ENCODE peak calls at places on chromosomes 2 and 18, in four cellular contexts. H is fibroblast of lung, S is hepatocyte, V is GM10248. D is an unnamed sample.

GRCh38 chr2:109703076-109703475 is 88.9 kb downstream of the SOWAHC start:
- DNase-seq in S (no peak), H (peak), V (no peak), D (no peak)

GRCh38 chr2:175039490-175039889 is 34.3 kb upstream of the CHN1 start:
- DNase-seq in V (no peak), H (no peak), S (no peak), D (no peak)

GRCh38 chr2:23478087-23478932 is 93.3 kb downstream of the KLHL29 start:
- DNase-seq in V (no peak), H (no peak), S (no peak), D (no peak)

GRCh38 chr18:27687351-27687979 is 489.5 kb downstream of the CDH2 start:
- DNase-seq in H (no peak), V (no peak), S (no peak), D (no peak)

GRCh38 chr2:20223345-20224190 is 1.4 kb downstream of the SDC1 start:
- DNase-seq in V (no peak), H (peak), S (peak), D (peak)

GRCh38 chr18:63316612-63317555 is 2.7 kb downstream of the BCL2 start:
- DNase-seq in V (no peak), S (no peak), H (no peak), D (peak)

GRCh38 chr18:6376433-6377229 is 38.1 kb downstream of the L3MBTL4 start:
- DNase-seq in V (no peak), S (no peak), H (no peak), D (no peak)

GRCh38 chr18:48827321-48828200 is 123.2 kb downstream of the SMAD7 start:
- DNase-seq in V (no peak), H (peak), S (peak), D (no peak)

GRCh38 chr2:150097891-150098595 is 389.4 kb downstream of the RND3 start:
- DNase-seq in H (peak), S (peak), V (no peak), D (peak)

GRCh38 chr2:67311536-67311935 is 85.6 kb upstream of the ETAA1 start:
- DNase-seq in S (no peak), H (peak), V (no peak), D (no peak)

GRCh38 chr2:88452151-88452851 is at the start of gene FOXI3:
- DNase-seq in S (peak), V (no peak), H (no peak), D (peak)

GRCh38 chr2:55151721-55152433 is 80.2 kb downstream of the CLHC1 start:
- DNase-seq in V (no peak), H (no peak), S (no peak), D (no peak)

GRCh38 chr2:83471708-83472107 is 987.4 kb downstream of the SUCLG1 start:
- DNase-seq in V (no peak), S (no peak), H (no peak), D (no peak)

GRCh38 chr2:115946341-115946740 is 1503.9 kb downstream of the DPP10 start:
- DNase-seq in S (no peak), H (no peak), V (no peak), D (no peak)

GRCh38 chr2:100745630-100746029 is 74.3 kb upstream of the NPAS2 start:
- DNase-seq in S (no peak), H (no peak), V (no peak), D (no peak)

GRCh38 chr2:146874260-146874658 is 970.6 kb upstream of the ACVR2A start:
- DNase-seq in V (no peak), S (no peak), H (peak), D (no peak)

GRCh38 chr18:3924455-3924854 is 474.5 kb downstream of the TGIF1 start:
- DNase-seq in S (no peak), V (no peak), H (no peak), D (no peak)

GRCh38 chr2:16104345-16105177 is 164.2 kb downstream of the MYCN start:
- DNase-seq in V (no peak), S (peak), H (no peak), D (no peak)

GRCh38 chr2:233690444-233690843 is 2.2 kb upstream of the UGT1A6 start:
- DNase-seq in V (no peak), H (no peak), S (no peak), D (no peak)

GRCh38 chr2:4579977-4580376 is 876.6 kb downstream of the DCDC2C start:
- DNase-seq in V (no peak), H (no peak), S (no peak), D (no peak)

GRCh38 chr2:47357475-47357874 is 45.5 kb upstream of the MSH2 start:
- DNase-seq in V (no peak), S (peak), H (peak), D (no peak)

GRCh38 chr2:149860276-149860921 is 272.8 kb upstream of the MMADHC start:
- DNase-seq in H (peak), V (no peak), S (no peak), D (no peak)

GRCh38 chr18:51149605-51150429 is 47.7 kb downstream of the MEX3C start:
- DNase-seq in S (peak), H (peak), V (no peak), D (no peak)

GRCh38 chr2:65121-65520 is 18.8 kb upstream of the FAM110C start:
- DNase-seq in H (no peak), S (no peak), V (no peak), D (no peak)

GRCh38 chr18:47797126-47797525 is 133.3 kb downstream of the SMAD2 start:
- DNase-seq in S (no peak), H (no peak), V (no peak), D (no peak)

GRCh38 chr2:190996947-190997346 is 17.0 kb downstream of the STAT1 start:
- DNase-seq in V (no peak), H (no peak), S (no peak), D (no peak)

GRCh38 chr2:180184506-180184905 is 177.4 kb upstream of the CWC22 start:
- DNase-seq in S (no peak), V (no peak), H (peak), D (no peak)

GRCh38 chr18:76522551-76522950 is 27.5 kb upstream of the ZNF516 start:
- DNase-seq in V (no peak), S (no peak), H (no peak), D (no peak)

GRCh38 chr2:46749042-46749461 is 166.6 kb downstream of the MCFD2 start:
- DNase-seq in H (peak), V (no peak), S (peak), D (no peak)

GRCh38 chr2:2686228-2686627 is 355.2 kb upstream of the MYT1L start:
- DNase-seq in H (no peak), S (no peak), V (no peak), D (no peak)

GRCh38 chr2:58734365-58734764 is 493.2 kb upstream of the FANCL start:
- DNase-seq in V (no peak), S (peak), H (no peak), D (no peak)

GRCh38 chr2:196174424-196174823 is 3.0 kb upstream of the STK17B start:
- DNase-seq in V (no peak), H (no peak), S (no peak), D (no peak)

GRCh38 chr2:12915792-12916191 is 199.1 kb downstream of the TRIB2 start:
- DNase-seq in S (no peak), H (peak), V (no peak), D (no peak)

GRCh38 chr2:54455584-54456525 is at the start of gene SPTBN1:
- DNase-seq in S (peak), V (peak), H (peak), D (peak)

GRCh38 chr18:32372381-32373061 is 98.2 kb downstream of the GAREM1 start:
- DNase-seq in S (peak), V (no peak), H (peak), D (no peak)

GRCh38 chr2:85078536-85078935 is 54.7 kb upstream of the TCF7L1 start:
- DNase-seq in V (no peak), H (no peak), S (no peak), D (no peak)

GRCh38 chr2:12014088-12014960 is 267.9 kb downstream of the LPIN1 start:
- DNase-seq in V (no peak), S (no peak), H (peak), D (no peak)

GRCh38 chr2:101806123-101806522 is 108.6 kb downstream of the MAP4K4 start:
- DNase-seq in V (peak), H (no peak), S (peak), D (peak)

GRCh38 chr2:110780461-110780860 is 48.1 kb downstream of the ACOXL start:
- DNase-seq in S (no peak), V (no peak), H (no peak), D (no peak)
- TF ChIP-seq CTCF in S (no peak), V (no peak), H (no peak), D (no peak)

GRCh38 chr2:68558576-68558975 is 84.8 kb upstream of the PROKR1 start:
- DNase-seq in V (no peak), H (no peak), S (no peak), D (no peak)

GRCh38 chr2:68560583-68560982 is 82.8 kb upstream of the PROKR1 start:
- DNase-seq in V (no peak), S (no peak), H (no peak), D (no peak)

GRCh38 chr2:68562934-68563333 is 80.4 kb upstream of the PROKR1 start:
- DNase-seq in S (no peak), V (no peak), H (no peak), D (no peak)

GRCh38 chr2:68561372-68561771 is 82.0 kb upstream of the PROKR1 start:
- DNase-seq in V (no peak), S (no peak), H (no peak), D (no peak)

DNA sequence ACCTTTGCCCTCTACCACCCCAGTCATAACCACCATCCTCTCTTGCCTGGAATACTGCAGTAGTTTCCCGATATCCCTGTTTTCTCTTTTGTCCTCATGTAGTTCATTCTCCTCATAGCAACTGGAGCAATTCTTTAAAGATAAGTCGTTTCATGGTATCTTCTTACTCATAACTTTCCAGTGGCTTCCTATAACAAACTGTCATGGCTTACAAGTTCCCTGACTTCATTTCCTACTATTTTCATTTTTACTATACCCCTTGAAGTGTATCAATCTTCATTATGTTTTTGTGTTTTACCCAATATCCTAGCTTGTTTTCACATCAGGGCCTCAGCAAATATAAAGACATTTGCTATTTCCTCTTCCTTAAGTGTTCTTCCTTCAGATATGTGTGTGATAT is 83.7 kb upstream of the PROKR1 start:
- DNase-seq in V (no peak), H (no peak), S (no peak), D (no peak)
- TF ChIP-seq CTCF in V (no peak), H (no peak), S (no peak), D (no peak)

GRCh38 chr2:202035089-202035940 is 1.7 kb downstream of the FZD7 start:
- DNase-seq in S (peak), H (peak), V (no peak), D (peak)
- TF ChIP-seq CTCF in S (peak), H (peak), V (peak), D (peak)

GRCh38 chr2:158460632-158461297 is 4.0 kb downstream of the PKP4 start:
- DNase-seq in H (no peak), V (no peak), S (no peak), D (no peak)
- TF ChIP-seq CTCF in H (peak), V (no peak), S (no peak), D (no peak)

GRCh38 chr2:72826156-72826477 is 284 bp upstream of the EXOC6B start:
- DNase-seq in V (no peak), H (no peak), S (no peak), D (no peak)
- TF ChIP-seq CTCF in V (no peak), H (no peak), S (no peak), D (no peak)

GRCh38 chr2:64491426-64491825 is 32.7 kb upstream of the AFTPH start:
- DNase-seq in S (no peak), V (no peak), H (peak), D (no peak)
- TF ChIP-seq CTCF in S (no peak), V (no peak), H (no peak), D (no peak)